ENCODE peak calls at places on chromosomes 1 and 21, in eight cellular contexts. Z is NCI-H2081; T is WTC11; D is AG10803; J is AG04449; G is A549; R is effector CD4-positive, alpha-beta T cell; W is stimulated activated CD8-positive, alpha-beta memory T cell treated with anti-CD3 and anti-CD28 coated beads, Interleukin-12 subunit alpha, Interleukin-12 subunit beta, amount 100 ng/mL, for 1 hour. U is an unnamed sample.

GRCh38 chr1:87899746-87900145 is 571.1 kb downstream of the LMO4 start:
- DNase-seq in J (no peak), G (no peak), W (no peak), R (no peak), T (no peak), D (no peak), Z (no peak), U (no peak)

GRCh38 chr1:59074574-59074973 is 222.3 kb upstream of the FGGY start:
- DNase-seq in T (no peak), R (no peak), G (no peak), J (no peak), Z (no peak), D (no peak), W (no peak), U (no peak)

GRCh38 chr21:31235671-31236450 is 108.2 kb downstream of the TIAM1 start:
- DNase-seq in R (no peak), Z (no peak), T (no peak), G (no peak), W (no peak), D (peak; percentile 18), J (no peak), U (no peak)

GRCh38 chr1:215719569-215719968 is 152.5 kb downstream of the KCTD3 start:
- DNase-seq in Z (no peak), W (no peak), T (no peak), G (no peak), R (no peak), D (no peak), J (no peak), U (no peak)

GRCh38 chr1:109927356-109927755 is 16.7 kb downstream of the CSF1 start:
- DNase-seq in J (no peak), T (no peak), W (no peak), Z (no peak), D (no peak), G (no peak), R (no peak), U (no peak)

GRCh38 chr1:226708342-226708780 is 30.7 kb downstream of the ITPKB start:
- DNase-seq in D (peak; percentile 85), W (no peak), Z (no peak), J (peak; percentile 61), G (no peak), R (no peak), T (no peak), U (peak; percentile 67)

GRCh38 chr1:1304331-1305299 is 3.1 kb downstream of the ACAP3 start:
- DNase-seq in J (no peak), Z (peak; percentile 74), T (peak; percentile 61), D (peak; percentile 73), G (peak; percentile 64), W (no peak), R (no peak), U (peak; percentile 80)

GRCh38 chr1:91846007-91846620 is 39.8 kb downstream of the TGFBR3 start:
- DNase-seq in T (no peak), W (no peak), Z (peak; percentile 94), R (no peak), D (peak; percentile 32), J (no peak), G (peak; percentile 18), U (peak; percentile 80)

GRCh38 chr1:167223144-167224103 is 2.7 kb downstream of the POU2F1 start:
- DNase-seq in T (no peak), G (peak; percentile 16), R (no peak), D (peak; percentile 44), W (no peak), Z (peak; percentile 39), J (no peak), U (peak; percentile 25)

GRCh38 chr1:38003261-38004250 is 1.8 kb downstream of the FHL3 start:
- DNase-seq in G (no peak), T (no peak), R (no peak), D (peak; percentile 41), J (no peak), W (no peak), Z (no peak), U (peak; percentile 52)

GRCh38 chr1:112998592-112999235 is 42.7 kb upstream of the SLC16A1 start:
- DNase-seq in T (no peak), J (peak; percentile 78), Z (peak; percentile 36), D (peak; percentile 94), R (no peak), W (no peak), G (peak; percentile 14), U (peak; percentile 86)

GRCh38 chr1:168135982-168136708 is 585 bp downstream of the GPR161 start:
- DNase-seq in W (no peak), J (no peak), T (peak; percentile 41), D (no peak), Z (no peak), G (peak; percentile 19), R (no peak), U (peak; percentile 73)

GRCh38 chr1:25008192-25008485 is 78.1 kb upstream of the RUNX3 start:
- DNase-seq in Z (no peak), T (no peak), R (no peak), J (no peak), W (no peak), G (no peak), D (no peak), U (no peak)

GRCh38 chr1:181486098-181486420 is 2.7 kb downstream of the CACNA1E start:
- DNase-seq in W (no peak), Z (no peak), G (no peak), J (no peak), T (no peak), D (no peak), R (no peak), U (no peak)

GRCh38 chr1:180923024-180923841 is 10.5 kb downstream of the KIAA1614 start:
- DNase-seq in R (no peak), T (peak; percentile 80), W (no peak), Z (peak; percentile 28), G (no peak), D (peak; percentile 25), J (no peak), U (no peak)

GRCh38 chr21:22885079-22885478 is 1886.9 kb downstream of the NCAM2 start:
- DNase-seq in T (no peak), J (no peak), W (no peak), D (no peak), Z (no peak), G (no peak), R (no peak), U (no peak)

GRCh38 chr1:197776348-197777082 is 1.2 kb upstream of the DENND1B start:
- DNase-seq in J (peak; percentile 73), W (peak; percentile 4), D (peak; percentile 87), G (no peak), Z (no peak), R (peak; percentile 21), T (no peak), U (peak; percentile 60)

GRCh38 chr1:175269151-175269550 is 76.6 kb upstream of the KIAA0040 start:
- DNase-seq in W (no peak), G (no peak), T (no peak), D (no peak), Z (no peak), R (no peak), J (no peak), U (no peak)

GRCh38 chr1:199264911-199265310 is 626.1 kb downstream of the PTPRC start:
- DNase-seq in D (no peak), W (no peak), Z (no peak), R (no peak), G (no peak), J (no peak), T (no peak), U (no peak)